ENCODE peak calls at places on chromosomes 12 and 14, in nine cellular contexts. K is cardiac muscle cell; V is MM.1S; G is GM23338; L is tibial nerve; Z is aorta; N is effector memory CD4-positive, alpha-beta T cell; F is mesendoderm; U is fibroblast of lung. S is an unnamed sample. For H3K4me1 and H3K27me3, the result is how much of the 10 kb centered on the place peaks cover.

GRCh38 chr14:24775919-24776318 is 141.9 kb upstream of the GZMB start:
- DNase-seq in K (no peak), V (no peak), Z (no peak), L (no peak), N (no peak), U (no peak), G (peak), F (no peak), S (no peak)

GRCh38 chr12:42625611-42626010 is 36.1 kb upstream of the PRICKLE1 start:
- DNase-seq in K (no peak), F (no peak), U (peak), G (no peak), Z (no peak), V (no peak), L (no peak), N (no peak), S (peak)

GRCh38 chr14:40099316-40099715 is 667.1 kb upstream of the FBXO33 start:
- DNase-seq in N (no peak), Z (no peak), G (peak), K (no peak), F (peak), U (no peak), V (no peak), L (no peak), S (no peak)

GRCh38 chr12:569803-570236 is 93.4 kb downstream of the NINJ2 start:
- DNase-seq in U (peak), L (peak), V (peak), F (peak), N (peak), K (peak), G (peak), Z (peak), S (peak)

GRCh38 chr14:30988509-30988908 is 36.9 kb upstream of the AP4S1 start:
- DNase-seq in K (peak), Z (no peak), L (no peak), U (peak), N (no peak), V (no peak), G (no peak), F (no peak), S (no peak)

GRCh38 chr12:127459687-127460086 is 807.3 kb upstream of the TMEM132C start:
- DNase-seq in L (no peak), V (no peak), K (no peak), F (no peak), Z (no peak), G (no peak), U (no peak), N (no peak), S (no peak)

GRCh38 chr12:17954788-17955187 is 135.2 kb downstream of the RERGL start:
- DNase-seq in V (peak), K (no peak), U (no peak), F (no peak), Z (no peak), G (peak), N (no peak), L (no peak), S (no peak)

GRCh38 chr12:106918746-106919145 is 37.0 kb upstream of the TMEM263 start:
- DNase-seq in G (peak), F (peak), U (no peak), N (no peak), L (no peak), Z (no peak), V (peak), K (peak), S (peak)

GRCh38 chr12:6647083-6647604 is at the start of gene ACRBP:
- DNase-seq in L (peak), U (peak), V (peak), N (no peak), F (peak), Z (peak), K (peak), G (peak), S (no peak)

GRCh38 chr14:99260116-99260515 is 11.9 kb downstream of the BCL11B start:
- DNase-seq in V (no peak), Z (no peak), K (no peak), L (no peak), N (no peak), U (no peak), G (no peak), F (no peak), S (no peak)

GRCh38 chr14:99259327-99259726 is 12.7 kb downstream of the BCL11B start:
- DNase-seq in G (no peak), Z (no peak), V (no peak), F (no peak), K (no peak), U (no peak), L (no peak), N (no peak), S (no peak)

GRCh38 chr14:99257673-99258221 is 14.2 kb downstream of the BCL11B start:
- DNase-seq in V (no peak), F (no peak), L (no peak), K (no peak), U (no peak), G (no peak), Z (no peak), N (no peak), S (no peak)

GRCh38 chr14:99258341-99258781 is 13.6 kb downstream of the BCL11B start:
- DNase-seq in Z (no peak), N (no peak), G (peak), F (no peak), U (no peak), V (no peak), L (no peak), K (no peak), S (no peak)

DNA sequence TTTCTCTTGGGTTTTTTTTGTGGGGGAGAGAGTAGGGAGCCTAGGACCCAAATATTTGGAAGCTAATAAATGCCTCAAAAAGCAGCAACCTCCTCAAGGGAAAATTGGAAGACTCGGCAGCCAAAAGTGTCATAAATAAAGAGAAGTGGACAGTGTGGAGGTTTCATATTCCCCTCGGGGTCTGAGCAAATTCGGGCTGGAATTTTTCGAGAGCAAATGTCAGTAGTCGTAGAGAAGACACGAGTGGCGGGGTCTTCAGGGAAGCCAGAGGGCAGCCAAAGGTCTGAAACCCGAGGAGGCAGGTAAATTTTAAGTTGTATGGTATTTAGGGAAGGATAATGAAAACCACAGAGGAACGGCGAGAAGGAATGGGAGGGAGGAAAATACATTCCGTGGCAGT is 13.1 kb downstream of the BCL11B start:
- DNase-seq in L (no peak), G (no peak), Z (no peak), N (no peak), V (no peak), U (no peak), K (no peak), F (no peak), S (no peak)
- H3K4me1 ChIP-seq in L (under half), G (half or more), Z (under half), N (half or more), V (under half), U (under half), K (under half), F (under half), S (under half)

DNA sequence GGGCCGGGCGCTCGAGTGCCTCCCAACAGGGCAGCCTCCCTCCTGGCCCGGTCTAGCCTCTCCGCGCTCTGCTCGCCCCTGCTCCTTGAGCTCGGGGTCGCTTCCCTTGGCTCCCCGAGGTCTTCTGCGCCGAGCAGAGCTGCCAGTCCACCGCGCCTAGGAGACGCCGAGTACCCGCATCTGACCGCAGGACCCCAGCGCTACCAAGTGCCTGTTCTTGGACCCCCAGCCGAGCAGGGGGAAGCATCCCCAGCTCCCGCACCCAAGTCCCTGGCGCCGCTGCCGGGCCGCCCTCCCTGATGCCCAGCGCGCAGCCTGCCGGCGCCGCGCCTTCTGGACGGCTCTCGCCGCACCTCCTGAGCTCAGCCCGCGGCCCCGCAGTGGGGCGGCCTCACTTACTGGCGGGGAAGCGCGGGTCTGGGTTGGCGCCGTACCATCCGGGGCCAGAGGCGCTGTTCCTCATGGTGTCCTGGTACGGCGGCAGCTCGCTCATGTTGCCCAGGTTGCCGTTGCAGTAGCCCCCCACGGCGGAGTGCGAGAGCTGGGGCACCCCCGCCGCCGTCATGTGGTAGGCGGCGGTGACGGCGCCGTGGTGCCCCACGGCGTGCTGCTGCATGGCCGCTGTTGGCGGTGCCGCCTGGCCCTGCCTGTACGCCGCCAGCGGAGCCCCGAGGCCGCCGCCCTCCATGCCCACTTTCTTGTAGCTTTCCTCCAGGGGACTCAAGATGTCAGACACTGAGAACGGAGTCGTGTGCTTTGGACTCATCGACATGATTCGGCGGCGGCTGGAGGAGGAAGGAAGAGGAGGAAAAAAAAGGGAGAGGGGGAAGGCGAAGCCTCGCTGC is 1.2 kb downstream of the NKX2-1 start:
- DNase-seq in G (peak), U (no peak), F (peak), V (no peak), N (no peak), K (no peak), L (no peak), Z (no peak), S (no peak)
- H3K27me3 ChIP-seq in G (half or more), U (half or more), F (half or more), V (under half), N (under half), K (half or more), L (under half), Z (under half), S (under half)

DNA sequence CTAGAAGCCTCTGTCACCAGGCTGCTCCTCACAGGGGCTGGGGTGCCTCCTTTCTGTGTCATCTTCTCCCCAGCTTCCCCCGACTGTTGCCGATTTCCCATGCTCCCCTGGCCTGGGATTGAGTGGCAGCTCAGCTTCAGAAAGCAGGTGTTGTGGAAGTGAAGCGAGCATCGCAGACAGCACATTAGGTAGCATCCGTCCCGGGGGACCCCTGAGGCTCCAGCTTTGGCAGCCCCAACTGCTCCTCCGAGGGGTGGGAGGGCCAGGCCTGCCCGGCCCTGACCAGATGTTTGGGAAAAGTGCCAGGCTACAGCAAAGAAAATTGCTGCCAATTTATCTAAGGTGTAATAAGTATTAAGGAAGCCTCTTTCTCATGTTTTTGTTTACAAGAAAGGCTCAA is 1045.6 kb downstream of the BCL11B start:
- DNase-seq in G (no peak), N (no peak), K (no peak), U (no peak), Z (no peak), V (no peak), F (no peak), L (no peak), S (no peak)
- H3K4me1 ChIP-seq in G (under half), N (half or more), K (under half), U (under half), Z (under half), V (under half), F (under half), L (under half), S (under half)

GRCh38 chr12:57632369-57632897 is 568 bp downstream of the B4GALNT1 start:
- DNase-seq in N (no peak), V (peak), K (no peak), L (no peak), Z (peak), G (peak), F (peak), U (peak), S (no peak)
- H3K27me3 ChIP-seq in N (half or more), V (under half), K (half or more), L (under half), Z (under half), G (half or more), F (under half), U (under half), S (under half)

GRCh38 chr14:59342516-59343484 is 122.4 kb downstream of the GPR135 start:
- DNase-seq in K (peak), G (no peak), Z (no peak), U (peak), L (no peak), V (no peak), N (no peak), F (peak), S (no peak)
- H3K4me1 ChIP-seq in K (half or more), G (half or more), Z (under half), U (under half), L (under half), V (under half), N (under half), F (under half), S (under half)